ENCODE peak calls at places on chromosomes 3 and 15, in eight cellular contexts. H, Y, S, B, Q, O, X and Z are unnamed samples.

GRCh38 chr15:32029862-32030781 is at the start of gene CHRNA7:
- DNase-seq in S (peak; percentile 70), O (peak; percentile 63), H (peak; percentile 36), Q (peak; percentile 59), X (peak; percentile 76), Y (no peak), B (peak; percentile 71), Z (no peak)

GRCh38 chr3:15420871-15421270 is 6.5 kb downstream of the METTL6 start:
- DNase-seq in X (no peak), Q (no peak), Y (peak; percentile 41), O (no peak), S (no peak), B (no peak), H (no peak), Z (no peak)

GRCh38 chr3:177420643-177421042 is 223.4 kb upstream of the TBL1XR1 start:
- DNase-seq in X (no peak), O (peak; percentile 50), S (no peak), H (no peak), B (no peak), Y (peak; percentile 64), Q (no peak), Z (no peak)

GRCh38 chr15:78070049-78070698 is 7.3 kb downstream of the TBC1D2B start:
- DNase-seq in X (no peak), B (no peak), O (no peak), S (no peak), Q (no peak), Y (no peak), H (no peak), Z (no peak)

GRCh38 chr15:35910227-35910626 is 364.3 kb upstream of the DPH6 start:
- DNase-seq in Y (no peak), Q (no peak), O (no peak), S (no peak), B (no peak), X (no peak), H (no peak), Z (no peak)

GRCh38 chr3:4582634-4583033 is 89.5 kb downstream of the ITPR1 start:
- DNase-seq in Y (no peak), X (no peak), S (no peak), Q (no peak), O (no peak), H (no peak), B (no peak), Z (no peak)

GRCh38 chr3:84265768-84266167 is 693.0 kb upstream of the CADM2 start:
- DNase-seq in H (no peak), S (no peak), B (no peak), X (no peak), Y (no peak), O (no peak), Q (no peak), Z (no peak)

GRCh38 chr3:195847061-195847950 is 35.6 kb upstream of the MUC4 start:
- DNase-seq in B (no peak), H (no peak), X (no peak), S (no peak), Y (peak; percentile 36), O (peak; percentile 63), Q (no peak), Z (no peak)

GRCh38 chr15:54256190-54256589 is 277.9 kb downstream of the UNC13C start:
- DNase-seq in B (no peak), Y (no peak), X (no peak), S (no peak), Q (no peak), H (no peak), O (no peak), Z (no peak)

GRCh38 chr3:70603103-70603502 is 290.7 kb upstream of the MDFIC2 start:
- DNase-seq in S (no peak), X (no peak), B (no peak), O (no peak), Y (no peak), H (no peak), Q (no peak), Z (no peak)

GRCh38 chr3:52022323-52023100 is 26.8 kb upstream of the RPL29 start:
- DNase-seq in B (no peak), Q (no peak), O (no peak), Y (no peak), H (peak; percentile 58), S (no peak), X (no peak), Z (no peak)

GRCh38 chr3:170207717-170208116 is 14.5 kb upstream of the PRKCI start:
- DNase-seq in Q (no peak), H (no peak), Y (no peak), O (no peak), B (no peak), X (no peak), S (no peak), Z (no peak)

GRCh38 chr15:70483513-70483912 is 279.8 kb downstream of the UACA start:
- DNase-seq in B (no peak), H (no peak), S (no peak), O (no peak), Y (no peak), Q (no peak), X (no peak), Z (no peak)

GRCh38 chr15:64774556-64775523 is 549 bp downstream of the RBPMS2 start:
- DNase-seq in X (no peak), S (no peak), O (peak; percentile 33), B (no peak), Q (no peak), Y (no peak), H (peak; percentile 56), Z (no peak)

GRCh38 chr3:100744671-100745070 is 35.4 kb downstream of the TFG start:
- DNase-seq in S (no peak), Q (no peak), O (no peak), Y (no peak), X (no peak), B (no peak), H (no peak), Z (no peak)

GRCh38 chr15:64246364-64247189 is 83.8 kb upstream of the PPIB start:
- DNase-seq in Y (peak; percentile 83), H (no peak), Q (peak; percentile 73), B (no peak), O (peak; percentile 87), S (no peak), X (no peak), Z (no peak)

GRCh38 chr15:94131875-94132274 is 99.5 kb upstream of the MCTP2 start:
- DNase-seq in Q (no peak), S (no peak), B (no peak), Y (no peak), H (no peak), O (no peak), X (no peak), Z (no peak)

GRCh38 chr3:175046666-175047065 is 187.5 kb downstream of the NAALADL2 start:
- DNase-seq in S (no peak), O (no peak), B (no peak), H (no peak), Q (no peak), X (no peak), Y (no peak), Z (no peak)

GRCh38 chr3:183435701-183436100 is 7.3 kb upstream of the MCF2L2 start:
- DNase-seq in S (no peak), O (no peak), Q (peak; percentile 56), B (no peak), Y (no peak), H (no peak), X (no peak), Z (peak; percentile 21)

GRCh38 chr15:37253877-37254276 is 153.5 kb upstream of the MEIS2 start:
- DNase-seq in Q (no peak), B (no peak), Y (no peak), O (no peak), H (no peak), X (no peak), S (no peak), Z (no peak)

GRCh38 chr3:156388469-156389150 is 166.3 kb downstream of the SSR3 start:
- DNase-seq in H (no peak), B (no peak), S (no peak), Y (peak; percentile 81), Q (no peak), X (no peak), O (no peak), Z (no peak)

GRCh38 chr3:99638244-99638948 is at the start of gene COL8A1:
- DNase-seq in B (no peak), O (no peak), Q (no peak), S (peak; percentile 76), H (peak; percentile 78), Y (no peak), X (no peak), Z (peak; percentile 96)

GRCh38 chr15:22887157-22887951 is 48.9 kb downstream of the NIPA2 start:
- DNase-seq in O (no peak), S (no peak), H (peak; percentile 44), B (no peak), Y (peak; percentile 48), X (no peak), Q (no peak), Z (no peak)

GRCh38 chr3:126476976-126477330 is 1.3 kb upstream of the ZXDC start:
- DNase-seq in B (no peak), Q (no peak), S (no peak), O (no peak), H (no peak), X (no peak), Y (no peak), Z (no peak)

GRCh38 chr15:62456011-62456920 is 291.2 kb upstream of the C2CD4B start:
- DNase-seq in X (no peak), H (no peak), Y (no peak), Q (no peak), O (no peak), S (no peak), B (no peak), Z (no peak)

GRCh38 chr3:143084856-143085731 is 34.5 kb upstream of the CHST2 start:
- DNase-seq in Q (peak; percentile 71), H (peak; percentile 27), B (no peak), Y (peak; percentile 51), X (no peak), S (no peak), O (peak; percentile 33), Z (no peak)

GRCh38 chr3:172040976-172041963 is 1.9 kb downstream of the FNDC3B start:
- DNase-seq in Q (no peak), B (no peak), O (peak; percentile 24), X (no peak), Y (no peak), H (peak; percentile 28), S (no peak), Z (no peak)

GRCh38 chr3:152870027-152870426 is 35.1 kb downstream of the P2RY1 start:
- DNase-seq in H (no peak), O (no peak), X (no peak), Y (no peak), B (no peak), Q (no peak), S (no peak), Z (no peak)

GRCh38 chr3:136434429-136434828 is 184.3 kb downstream of the PCCB start:
- DNase-seq in S (no peak), X (no peak), H (no peak), B (no peak), Y (no peak), Q (no peak), O (no peak), Z (no peak)

GRCh38 chr3:177591371-177591770 is 394.1 kb upstream of the TBL1XR1 start:
- DNase-seq in O (no peak), B (no peak), S (peak; percentile 57), Q (no peak), Y (no peak), X (no peak), H (no peak), Z (no peak)

GRCh38 chr15:63532307-63532744 is 27.9 kb downstream of the USP3 start:
- DNase-seq in B (no peak), Q (no peak), H (no peak), X (no peak), S (no peak), Y (no peak), O (peak; percentile 37), Z (no peak)

GRCh38 chr3:71759401-71759800 is 5.7 kb downstream of the GPR27 start:
- DNase-seq in Y (no peak), X (no peak), B (no peak), H (no peak), S (no peak), Q (no peak), O (no peak), Z (no peak)

GRCh38 chr3:178623666-178624255 is 87.5 kb downstream of the KCNMB2 start:
- DNase-seq in S (no peak), H (no peak), O (no peak), X (no peak), B (no peak), Q (no peak), Y (no peak), Z (no peak)

GRCh38 chr15:29455055-29455454 is 185.4 kb upstream of the NSMCE3 start:
- DNase-seq in B (no peak), Q (no peak), H (no peak), O (no peak), S (no peak), Y (no peak), X (no peak), Z (no peak)